ENCODE peak calls at places on chromosomes 13 and 19, in seven cellular contexts. V, G, O, T, Q, I and F are unnamed samples.

GRCh38 chr13:102405499-102406079 is 3.7 kb upstream of the FGF14 start:
- DNase-seq in V (no peak), G (peak), O (no peak), T (no peak), Q (no peak), I (no peak), F (no peak)

GRCh38 chr19:6126335-6126974 is 9.0 kb upstream of the ACSBG2 start:
- DNase-seq in V (no peak), G (no peak), O (no peak), T (peak), Q (no peak), I (peak), F (no peak)

GRCh38 chr19:15199652-15200574 is 882 bp downstream of the NOTCH3 start:
- DNase-seq in V (no peak), G (peak), O (no peak), T (no peak), Q (no peak), I (no peak), F (peak)

GRCh38 chr19:21586341-21587116 is 81.1 kb downstream of the ZNF429 start:
- DNase-seq in V (peak), G (peak), O (no peak), T (no peak), Q (no peak), I (no peak), F (peak)

GRCh38 chr19:28828276-28828870 is 384.6 kb downstream of the UQCRFS1 start:
- DNase-seq in V (no peak), G (no peak), O (no peak), T (no peak), Q (no peak), I (no peak), F (no peak)

GRCh38 chr19:31257426-31258130 is 91.7 kb downstream of the TSHZ3 start:
- DNase-seq in V (no peak), G (no peak), O (no peak), T (no peak), Q (no peak), I (no peak), F (no peak)

GRCh38 chr19:35164418-35164817 is 9.9 kb downstream of the FXYD5 start:
- DNase-seq in V (no peak), G (no peak), O (no peak), T (no peak), Q (no peak), I (no peak), F (no peak)

GRCh38 chr13:113582841-113583631 is 1.5 kb upstream of the TFDP1 start:
- DNase-seq in V (no peak), G (no peak), O (peak), T (no peak), Q (no peak), I (no peak), F (peak)

GRCh38 chr13:30744056-30744684 is 8.8 kb downstream of the ALOX5AP start:
- DNase-seq in V (no peak), G (no peak), O (no peak), T (peak), Q (peak), I (peak), F (peak)

GRCh38 chr13:77328819-77329132 is 1.9 kb upstream of the MYCBP2 start:
- DNase-seq in V (no peak), G (no peak), O (no peak), T (no peak), Q (no peak), I (no peak), F (no peak)

GRCh38 chr13:88022826-88023225 is 351.7 kb downstream of the SLITRK5 start:
- DNase-seq in V (no peak), G (no peak), O (no peak), T (no peak), Q (no peak), I (no peak), F (no peak)

GRCh38 chr19:6318772-6319171 is 14.6 kb downstream of the ACER1 start:
- DNase-seq in V (no peak), G (no peak), O (no peak), T (no peak), Q (no peak), I (no peak), F (no peak)

GRCh38 chr19:7705387-7706187 is 3.7 kb upstream of the FCER2 start:
- DNase-seq in V (no peak), G (no peak), O (no peak), T (peak), Q (peak), I (peak), F (peak)

GRCh38 chr19:51320258-51320657 is 8.8 kb downstream of the IGLON5 start:
- DNase-seq in V (no peak), G (no peak), O (no peak), T (no peak), Q (no peak), I (no peak), F (peak)

GRCh38 chr13:111458739-111459138 is 138.3 kb downstream of the TEX29 start:
- DNase-seq in V (no peak), G (no peak), O (peak), T (no peak), Q (no peak), I (no peak), F (no peak)

GRCh38 chr19:38719761-38720558 is 24.3 kb downstream of the CAPN12 start:
- DNase-seq in V (no peak), G (no peak), O (no peak), T (no peak), Q (no peak), I (no peak), F (no peak)

GRCh38 chr19:17841810-17842662 is 5.7 kb downstream of the JAK3 start:
- DNase-seq in V (peak), G (peak), O (peak), T (no peak), Q (peak), I (peak), F (peak)

GRCh38 chr13:26628706-26629105 is 71.2 kb downstream of the WASF3 start:
- DNase-seq in V (no peak), G (no peak), O (no peak), T (no peak), Q (no peak), I (peak), F (no peak)

GRCh38 chr13:85557651-85558050 is 241.6 kb downstream of the SLITRK6 start:
- DNase-seq in V (no peak), G (no peak), O (no peak), T (no peak), Q (no peak), I (no peak), F (no peak)

GRCh38 chr13:48457578-48458242 is 44.8 kb upstream of the LPAR6 start:
- DNase-seq in V (no peak), G (no peak), O (no peak), T (no peak), Q (no peak), I (no peak), F (peak)

GRCh38 chr19:50238043-50238442 is 34.6 kb downstream of the MYH14 start:
- DNase-seq in V (no peak), G (no peak), O (no peak), T (no peak), Q (no peak), I (no peak), F (no peak)

GRCh38 chr19:55703790-55704215 is 28.8 kb downstream of the EPN1 start:
- DNase-seq in V (no peak), G (peak), O (no peak), T (no peak), Q (no peak), I (no peak), F (peak)

GRCh38 chr13:51500687-51501086 is 47.9 kb upstream of the INTS6 start:
- DNase-seq in V (no peak), G (no peak), O (no peak), T (no peak), Q (no peak), I (no peak), F (no peak)

GRCh38 chr19:48182434-48182833 is 12.0 kb downstream of the ZSWIM9 start:
- DNase-seq in V (no peak), G (no peak), O (no peak), T (no peak), Q (no peak), I (no peak), F (no peak)

GRCh38 chr13:32726374-32727037 is 140.3 kb downstream of the PDS5B start:
- DNase-seq in V (no peak), G (no peak), O (no peak), T (no peak), Q (no peak), I (no peak), F (no peak)

GRCh38 chr13:34779171-34779570 is 162.9 kb upstream of the NBEA start:
- DNase-seq in V (no peak), G (no peak), O (no peak), T (no peak), Q (no peak), I (no peak), F (no peak)

GRCh38 chr13:113129921-113130750 is 7.5 kb downstream of the F10 start:
- DNase-seq in V (no peak), G (no peak), O (peak), T (no peak), Q (no peak), I (no peak), F (peak)

GRCh38 chr13:27182844-27183497 is 11.4 kb upstream of the USP12 start:
- DNase-seq in V (peak), G (no peak), O (no peak), T (no peak), Q (no peak), I (no peak), F (peak)

GRCh38 chr13:37657134-37657533 is 58.6 kb upstream of the POSTN start:
- DNase-seq in V (no peak), G (no peak), O (no peak), T (no peak), Q (no peak), I (no peak), F (no peak)

GRCh38 chr19:5218255-5218855 is 122.3 kb downstream of the PTPRS start:
- DNase-seq in V (no peak), G (no peak), O (no peak), T (no peak), Q (no peak), I (no peak), F (no peak)

GRCh38 chr13:26619321-26619720 is 61.8 kb downstream of the WASF3 start:
- DNase-seq in V (no peak), G (no peak), O (no peak), T (no peak), Q (no peak), I (no peak), F (no peak)

GRCh38 chr13:97429681-97430081 is 4.3 kb upstream of the RAP2A start:
- DNase-seq in V (no peak), G (no peak), O (peak), T (no peak), Q (no peak), I (no peak), F (no peak)

GRCh38 chr19:16073988-16074387 is 2.3 kb upstream of the TPM4 start:
- DNase-seq in V (no peak), G (no peak), O (no peak), T (no peak), Q (no peak), I (no peak), F (peak)

DNA sequence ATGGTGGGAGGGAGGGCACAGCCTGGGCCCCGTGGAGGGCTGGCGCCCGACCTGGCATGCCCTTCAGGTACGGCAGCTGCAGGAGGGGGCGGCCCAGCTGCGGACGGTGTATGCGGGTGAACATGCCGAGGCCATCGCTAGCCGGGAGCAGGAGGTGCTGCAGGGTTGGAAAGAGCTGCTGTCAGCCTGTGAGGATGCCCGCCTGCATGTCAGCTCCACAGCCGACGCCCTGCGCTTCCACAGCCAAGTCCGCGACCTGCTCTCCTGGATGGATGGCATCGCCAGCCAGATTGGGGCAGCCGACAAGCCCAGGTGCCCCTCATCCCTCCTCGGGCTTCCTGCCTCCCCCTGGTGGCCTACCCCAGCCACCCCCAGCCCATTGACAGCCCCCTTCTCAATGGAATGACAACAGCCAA is 16.6 kb upstream of the SHKBP1 start:
- DNase-seq in V (no peak), G (no peak), O (no peak), T (no peak), Q (no peak), I (no peak), F (peak)
- TF ChIP-seq CTCF in V (no peak), G (no peak), O (no peak), T (no peak), Q (no peak), I (no peak), F (no peak)

DNA sequence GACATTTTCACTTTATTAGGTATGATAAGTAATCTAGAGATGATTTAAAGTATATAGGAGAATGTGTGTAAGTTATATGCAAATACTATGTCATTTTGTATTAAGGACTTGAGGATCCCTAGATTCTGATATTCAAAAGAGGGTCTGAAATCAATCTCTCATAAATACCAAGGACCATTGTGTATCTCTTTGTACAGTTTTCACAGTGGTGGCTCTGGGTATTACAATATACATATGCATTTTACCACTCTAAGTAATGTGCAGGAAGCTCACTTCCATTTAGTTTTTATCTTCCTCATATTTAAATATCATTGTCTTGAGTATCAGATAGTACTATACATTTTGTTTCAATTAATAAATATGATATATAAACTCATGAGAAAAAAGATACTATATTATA is 862.6 kb upstream of the PCDH20 start:
- DNase-seq in V (no peak), G (no peak), O (no peak), T (no peak), Q (no peak), I (no peak), F (no peak)
- TF ChIP-seq CTCF in V (no peak), G (peak), O (no peak), T (no peak), Q (no peak), I (no peak), F (no peak)

DNA sequence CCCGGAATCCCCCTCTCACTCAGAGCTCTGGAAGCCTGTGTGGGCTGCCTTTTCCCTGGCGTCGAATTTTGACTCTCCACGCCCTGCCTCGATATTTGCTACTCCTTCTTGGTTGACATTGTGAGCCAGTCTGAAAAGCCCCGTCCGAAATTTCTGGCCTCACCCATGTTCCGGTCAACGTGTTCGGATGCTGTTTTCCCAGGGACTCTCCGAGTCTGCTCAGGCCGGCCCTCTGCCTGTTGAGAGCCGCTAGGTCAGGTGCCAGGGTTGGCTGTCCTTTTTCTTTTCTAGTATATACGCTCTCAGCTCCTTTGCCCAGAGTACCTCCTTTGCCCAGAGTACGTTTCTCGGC is 6.8 kb upstream of the DGKH start:
- DNase-seq in V (peak), G (peak), O (peak), T (no peak), Q (no peak), I (peak), F (peak)
- TF ChIP-seq CTCF in V (peak), G (no peak), O (peak), T (peak), Q (no peak), I (peak), F (peak)

DNA sequence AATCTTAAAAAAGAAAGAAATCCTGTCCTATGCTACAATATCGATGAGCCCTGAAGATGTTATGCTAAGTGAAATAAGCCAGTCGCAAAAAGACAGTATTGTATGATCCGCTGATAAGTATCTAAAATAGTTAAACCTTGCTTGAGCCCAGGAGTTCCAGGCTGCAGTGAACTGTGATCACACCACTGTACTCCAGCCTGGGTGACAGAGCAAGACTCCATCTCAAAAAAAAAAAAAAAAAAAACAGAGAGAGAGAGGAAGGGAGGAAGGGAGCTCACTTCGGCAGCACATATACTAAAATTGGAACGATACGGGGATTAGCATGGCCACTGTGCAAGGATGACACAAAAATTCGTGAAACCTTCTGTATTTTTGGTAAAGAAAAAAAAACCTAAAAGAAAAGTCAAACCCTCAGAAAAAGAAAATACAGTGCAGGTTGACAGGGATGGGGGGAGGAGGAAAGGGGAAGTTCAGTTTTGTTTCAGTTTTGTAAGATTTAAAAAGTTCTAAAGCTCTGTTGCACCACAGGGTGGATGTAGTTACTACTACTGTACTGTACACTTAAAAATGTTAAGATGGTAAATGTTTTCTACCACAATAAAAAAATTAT is 8.4 kb downstream of the CLASRP start:
- DNase-seq in V (no peak), G (no peak), O (no peak), T (no peak), Q (no peak), I (peak), F (no peak)
- TF ChIP-seq CTCF in V (no peak), G (no peak), O (no peak), T (peak), Q (no peak), I (no peak), F (no peak)